ENCODE peak calls at places on chromosomes 16 and 17, in six cellular contexts. P is HFF-Myc, J is epithelial cell of esophagus, K is AG08395, F is GM10248, M is HTR-8/SVneo. G is an unnamed sample.

GRCh38 chr17:64491034-64491860 is 5.6 kb downstream of the POLG2 start:
- DNase-seq in K (no peak), P (no peak), F (no peak), J (peak; percentile 59), M (no peak), G (no peak)

GRCh38 chr17:3879591-3880417 is 13.0 kb downstream of the CAMKK1 start:
- DNase-seq in J (no peak), M (no peak), F (no peak), K (no peak), P (no peak), G (no peak)

GRCh38 chr17:49990921-49991320 is 4.1 kb downstream of the DLX3 start:
- DNase-seq in M (no peak), F (no peak), K (no peak), P (no peak), J (no peak), G (no peak)

GRCh38 chr16:7967986-7968509 is 622.3 kb downstream of the TMEM114 start:
- DNase-seq in P (no peak), J (no peak), K (no peak), M (no peak), F (no peak), G (no peak)

GRCh38 chr17:59365383-59365981 is 34.0 kb downstream of the YPEL2 start:
- DNase-seq in J (no peak), F (peak; percentile 40), P (no peak), K (no peak), M (no peak), G (peak; percentile 95)

GRCh38 chr17:21573961-21574610 is 118.2 kb upstream of the KCNJ18 start:
- DNase-seq in F (no peak), P (no peak), J (peak; percentile 19), K (no peak), M (no peak), G (peak; percentile 75)

GRCh38 chr17:9044796-9045470 is 23.6 kb downstream of the NTN1 start:
- DNase-seq in J (no peak), M (no peak), P (no peak), F (no peak), K (no peak), G (no peak)

GRCh38 chr17:4998027-4998665 is 396 bp downstream of the KIF1C start:
- DNase-seq in J (no peak), K (no peak), F (peak; percentile 35), P (no peak), M (no peak), G (no peak)

GRCh38 chr17:77801545-77802332 is 156.8 kb upstream of the TNRC6C start:
- DNase-seq in F (no peak), M (no peak), P (no peak), J (no peak), K (no peak), G (no peak)